ENCODE peak calls at places on chromosomes 5 and 9, in four cellular contexts. One of them, this sample, is unnamed.

GRCh38 chr9:136438548-136438908 is 1.1 kb downstream of the INPP5E start:
- DNase-seq in posterior cingulate gyrus: no peak
- DNase-seq in activated T-cell treated with anti-CD3 and anti-CD28 coated beads for 1 hour: no peak
- DNase-seq in stimulated activated CD4-positive, alpha-beta T cell treated with anti-CD3 and anti-CD28 coated beads, TNF-alpha, amount 100 ng/mL, for 24 hours: no peak
- DNase-seq in this sample: no peak

GRCh38 chr9:71592400-71592799 is 175.9 kb downstream of the CEMIP2 start:
- DNase-seq in posterior cingulate gyrus: no peak
- DNase-seq in activated T-cell treated with anti-CD3 and anti-CD28 coated beads for 1 hour: no peak
- DNase-seq in stimulated activated CD4-positive, alpha-beta T cell treated with anti-CD3 and anti-CD28 coated beads, TNF-alpha, amount 100 ng/mL, for 24 hours: no peak
- DNase-seq in this sample: no peak

GRCh38 chr5:157172408-157172807 is 6.3 kb upstream of the GARIN3 start:
- DNase-seq in posterior cingulate gyrus: no peak
- DNase-seq in activated T-cell treated with anti-CD3 and anti-CD28 coated beads for 1 hour: peak
- DNase-seq in stimulated activated CD4-positive, alpha-beta T cell treated with anti-CD3 and anti-CD28 coated beads, TNF-alpha, amount 100 ng/mL, for 24 hours: peak
- DNase-seq in this sample: peak

GRCh38 chr5:178241688-178242231 is 9.2 kb upstream of the PHYKPL start:
- DNase-seq in posterior cingulate gyrus: no peak
- DNase-seq in activated T-cell treated with anti-CD3 and anti-CD28 coated beads for 1 hour: no peak
- DNase-seq in stimulated activated CD4-positive, alpha-beta T cell treated with anti-CD3 and anti-CD28 coated beads, TNF-alpha, amount 100 ng/mL, for 24 hours: no peak
- DNase-seq in this sample: no peak

GRCh38 chr5:34524123-34524522 is 132.0 kb upstream of the RAI14 start:
- DNase-seq in posterior cingulate gyrus: no peak
- DNase-seq in activated T-cell treated with anti-CD3 and anti-CD28 coated beads for 1 hour: no peak
- DNase-seq in stimulated activated CD4-positive, alpha-beta T cell treated with anti-CD3 and anti-CD28 coated beads, TNF-alpha, amount 100 ng/mL, for 24 hours: no peak
- DNase-seq in this sample: no peak

GRCh38 chr9:109349431-109349846 is 28.6 kb upstream of the EPB41L4B start:
- DNase-seq in posterior cingulate gyrus: no peak
- DNase-seq in activated T-cell treated with anti-CD3 and anti-CD28 coated beads for 1 hour: no peak
- DNase-seq in stimulated activated CD4-positive, alpha-beta T cell treated with anti-CD3 and anti-CD28 coated beads, TNF-alpha, amount 100 ng/mL, for 24 hours: no peak
- DNase-seq in this sample: no peak

GRCh38 chr9:120393386-120394057 is 186.4 kb downstream of the CDK5RAP2 start:
- DNase-seq in posterior cingulate gyrus: no peak
- DNase-seq in activated T-cell treated with anti-CD3 and anti-CD28 coated beads for 1 hour: no peak
- DNase-seq in stimulated activated CD4-positive, alpha-beta T cell treated with anti-CD3 and anti-CD28 coated beads, TNF-alpha, amount 100 ng/mL, for 24 hours: no peak
- DNase-seq in this sample: no peak

GRCh38 chr5:146643805-146644204 is 127.8 kb upstream of the GPR151 start:
- DNase-seq in posterior cingulate gyrus: no peak
- DNase-seq in activated T-cell treated with anti-CD3 and anti-CD28 coated beads for 1 hour: no peak
- DNase-seq in stimulated activated CD4-positive, alpha-beta T cell treated with anti-CD3 and anti-CD28 coated beads, TNF-alpha, amount 100 ng/mL, for 24 hours: no peak
- DNase-seq in this sample: no peak

GRCh38 chr9:121569266-121569648 is 69.6 kb upstream of the GGTA1 start:
- DNase-seq in posterior cingulate gyrus: no peak
- DNase-seq in activated T-cell treated with anti-CD3 and anti-CD28 coated beads for 1 hour: no peak
- DNase-seq in stimulated activated CD4-positive, alpha-beta T cell treated with anti-CD3 and anti-CD28 coated beads, TNF-alpha, amount 100 ng/mL, for 24 hours: no peak
- DNase-seq in this sample: no peak

GRCh38 chr5:181221792-181222629 is 1.1 kb upstream of the TRIM41 start:
- DNase-seq in posterior cingulate gyrus: peak
- DNase-seq in activated T-cell treated with anti-CD3 and anti-CD28 coated beads for 1 hour: peak
- DNase-seq in stimulated activated CD4-positive, alpha-beta T cell treated with anti-CD3 and anti-CD28 coated beads, TNF-alpha, amount 100 ng/mL, for 24 hours: peak
- DNase-seq in this sample: no peak

GRCh38 chr9:115591584-115591984 is 473.6 kb upstream of the TNC start:
- DNase-seq in posterior cingulate gyrus: peak
- DNase-seq in activated T-cell treated with anti-CD3 and anti-CD28 coated beads for 1 hour: no peak
- DNase-seq in stimulated activated CD4-positive, alpha-beta T cell treated with anti-CD3 and anti-CD28 coated beads, TNF-alpha, amount 100 ng/mL, for 24 hours: no peak
- DNase-seq in this sample: no peak

GRCh38 chr9:12274577-12274976 is 418.6 kb upstream of the TYRP1 start:
- DNase-seq in posterior cingulate gyrus: peak
- DNase-seq in activated T-cell treated with anti-CD3 and anti-CD28 coated beads for 1 hour: no peak
- DNase-seq in stimulated activated CD4-positive, alpha-beta T cell treated with anti-CD3 and anti-CD28 coated beads, TNF-alpha, amount 100 ng/mL, for 24 hours: no peak
- DNase-seq in this sample: no peak

GRCh38 chr9:129995409-129996160 is 47.4 kb downstream of the FNBP1 start:
- DNase-seq in posterior cingulate gyrus: no peak
- DNase-seq in activated T-cell treated with anti-CD3 and anti-CD28 coated beads for 1 hour: no peak
- DNase-seq in stimulated activated CD4-positive, alpha-beta T cell treated with anti-CD3 and anti-CD28 coated beads, TNF-alpha, amount 100 ng/mL, for 24 hours: no peak
- DNase-seq in this sample: no peak